ENCODE peak calls at places on chromosomes 4 and X, in four cellular contexts. U is activated CD4-positive, alpha-beta T cell treated with anti-CD3 and anti-CD28 coated beads, Interleukin-2, amount 10 ng/mL, durations not matched to agents 7 days and 5 days; S is SK-MEL-5; E is stomach. M is an unnamed sample.

GRCh38 chr4:168711197-168712120 is 214.6 kb downstream of the PALLD start:
- DNase-seq in U (no peak), S (no peak), E (no peak), M (peak)

GRCh38 chr4:128570380-128570779 is 239.1 kb upstream of the JADE1 start:
- DNase-seq in U (no peak), S (peak), E (no peak), M (no peak)

GRCh38 chr4:36532670-36533373 is 251.4 kb downstream of the DTHD1 start:
- DNase-seq in U (no peak), S (no peak), E (no peak), M (no peak)

GRCh38 chrX:41014776-41015175 is 70.5 kb upstream of the USP9X start:
- DNase-seq in U (no peak), S (no peak), E (no peak), M (no peak)

GRCh38 chrX:35122756-35123155 is 180.2 kb downstream of the FAM47B start:
- DNase-seq in U (no peak), S (no peak), E (no peak), M (no peak)

GRCh38 chr4:185792384-185793146 is 19.4 kb downstream of the SORBS2 start:
- DNase-seq in U (no peak), S (peak), E (no peak), M (no peak)

GRCh38 chrX:9902651-9903050 is 64.5 kb upstream of the CLDN34 start:
- DNase-seq in U (no peak), S (no peak), E (no peak), M (no peak)

GRCh38 chr4:163473130-163473529 is 424 bp downstream of the TKTL2 start:
- DNase-seq in U (no peak), S (no peak), E (no peak), M (no peak)

GRCh38 chr4:133154725-133155124 is 5.6 kb downstream of the PCDH10 start:
- DNase-seq in U (no peak), S (peak), E (no peak), M (no peak)

GRCh38 chrX:72576161-72576896 is 3.7 kb upstream of the HDAC8 start:
- DNase-seq in U (no peak), S (no peak), E (no peak), M (no peak)

GRCh38 chrX:70042399-70043371 is 7.1 kb downstream of the AWAT2 start:
- DNase-seq in U (no peak), S (no peak), E (peak), M (no peak)

GRCh38 chr4:151049430-151049884 is 34.4 kb upstream of the LRBA start:
- DNase-seq in U (no peak), S (no peak), E (no peak), M (no peak)

GRCh38 chrX:134533952-134534351 is 74.0 kb downstream of the HPRT1 start:
- DNase-seq in U (no peak), S (no peak), E (no peak), M (no peak)

GRCh38 chr4:154618708-154619315 is 6.4 kb upstream of the FGG start:
- DNase-seq in U (peak), S (peak), E (peak), M (peak)

GRCh38 chrX:9562851-9563250 is 98.0 kb downstream of the TBL1X start:
- DNase-seq in U (no peak), S (no peak), E (no peak), M (no peak)

GRCh38 chrX:101210630-101211029 is 9.0 kb upstream of the DRP2 start:
- DNase-seq in U (no peak), S (no peak), E (no peak), M (no peak)

GRCh38 chrX:39905475-39905889 is 192.3 kb downstream of the BCOR start:
- DNase-seq in U (no peak), S (no peak), E (no peak), M (peak)

GRCh38 chr4:5827108-5828004 is 65.5 kb downstream of the CRMP1 start:
- DNase-seq in U (peak), S (no peak), E (no peak), M (no peak)

GRCh38 chr4:40515037-40515397 is 114.6 kb downstream of the RBM47 start:
- DNase-seq in U (no peak), S (no peak), E (peak), M (peak)

GRCh38 chr4:106450249-106450648 is 81.7 kb upstream of the GIMD1 start:
- DNase-seq in U (no peak), S (no peak), E (no peak), M (no peak)

GRCh38 chrX:131845201-131845600 is 177.9 kb upstream of the STK26 start:
- DNase-seq in U (no peak), S (no peak), E (no peak), M (no peak)

GRCh38 chrX:106939566-106939965 is 19.4 kb downstream of the CLDN2 start:
- DNase-seq in U (no peak), S (no peak), E (no peak), M (no peak)

GRCh38 chr4:3729885-3730226 is 36.3 kb upstream of the ADRA2C start:
- DNase-seq in U (no peak), S (no peak), E (no peak), M (no peak)

GRCh38 chrX:107206697-107207065 is 270 bp downstream of the DNAAF6 start:
- DNase-seq in U (no peak), S (no peak), E (no peak), M (no peak)

GRCh38 chr4:177441061-177441802 is 1.0 kb downstream of the AGA start:
- DNase-seq in U (peak), S (peak), E (no peak), M (peak)

GRCh38 chrX:31656013-31656412 is 584.2 kb upstream of the FTHL17 start:
- DNase-seq in U (no peak), S (no peak), E (no peak), M (no peak)

GRCh38 chr4:8860096-8860891 is 11.3 kb downstream of the HMX1 start:
- DNase-seq in U (no peak), S (no peak), E (no peak), M (no peak)

GRCh38 chrX:133435544-133436124 is 20.3 kb upstream of the GPC4 start:
- DNase-seq in U (no peak), S (no peak), E (no peak), M (no peak)

GRCh38 chr4:159205462-159205861 is 102.6 kb downstream of the RAPGEF2 start:
- DNase-seq in U (no peak), S (no peak), E (no peak), M (no peak)

GRCh38 chr4:185847352-185848078 is 35.5 kb upstream of the SORBS2 start:
- DNase-seq in U (no peak), S (no peak), E (no peak), M (no peak)

GRCh38 chr4:108779958-108780357 is 17.1 kb upstream of the ETNPPL start:
- DNase-seq in U (no peak), S (no peak), E (no peak), M (no peak)

GRCh38 chr4:25861951-25862410 is 807 bp downstream of the SEL1L3 start:
- DNase-seq in U (peak), S (peak), E (no peak), M (peak)

GRCh38 chr4:180058731-180059215 is 2184.4 kb upstream of the TENM3 start:
- DNase-seq in U (no peak), S (peak), E (no peak), M (peak)

GRCh38 chr4:104693601-104694201 is 199.0 kb upstream of the CXXC4 start:
- DNase-seq in U (no peak), S (peak), E (no peak), M (no peak)

GRCh38 chr4:147799986-147800555 is 68.2 kb downstream of the ARHGAP10 start:
- DNase-seq in U (peak), S (no peak), E (no peak), M (no peak)

GRCh38 chrX:102516314-102516936 is at the start of gene TMSB15A:
- DNase-seq in U (peak), S (peak), E (peak), M (peak)

GRCh38 chr4:94934864-94935263 is 177.1 kb downstream of the BMPR1B start:
- DNase-seq in U (no peak), S (no peak), E (no peak), M (no peak)

GRCh38 chr4:3704669-3705068 is 61.5 kb upstream of the ADRA2C start:
- DNase-seq in U (no peak), S (no peak), E (no peak), M (no peak)

M was measured in left colon.